ENCODE peak calls at places on chromosomes 3 and 15, in seven cellular contexts. One of them, this sample, is unnamed.

GRCh38 chr15:67730135-67730534 is 95.2 kb upstream of the SKOR1 start:
- DNase-seq in H54: no peak
- DNase-seq in ELR: no peak
- DNase-seq in T-helper 1 cell: no peak
- DNase-seq in substantia nigra: no peak
- DNase-seq in HFFc6: no peak
- DNase-seq in AG08395: no peak
- DNase-seq in this sample: no peak

GRCh38 chr15:77998592-77998991 is 78.9 kb downstream of the TBC1D2B start:
- DNase-seq in H54: no peak
- DNase-seq in ELR: no peak
- DNase-seq in T-helper 1 cell: no peak
- DNase-seq in substantia nigra: no peak
- DNase-seq in HFFc6: no peak
- DNase-seq in AG08395: no peak
- DNase-seq in this sample: no peak

GRCh38 chr15:45185903-45186770 is 1.6 kb downstream of the SHF start:
- DNase-seq in H54: no peak
- DNase-seq in ELR: no peak
- DNase-seq in T-helper 1 cell: no peak
- DNase-seq in substantia nigra: no peak
- DNase-seq in HFFc6: peak
- DNase-seq in AG08395: peak
- DNase-seq in this sample: no peak

GRCh38 chr3:41094351-41094750 is 105.0 kb upstream of the CTNNB1 start:
- DNase-seq in H54: no peak
- DNase-seq in ELR: no peak
- DNase-seq in T-helper 1 cell: no peak
- DNase-seq in substantia nigra: no peak
- DNase-seq in HFFc6: no peak
- DNase-seq in AG08395: no peak
- DNase-seq in this sample: no peak

GRCh38 chr15:74635228-74635627 is 19.6 kb downstream of the CLK3 start:
- DNase-seq in H54: peak
- DNase-seq in ELR: peak
- DNase-seq in T-helper 1 cell: peak
- DNase-seq in substantia nigra: peak
- DNase-seq in HFFc6: peak
- DNase-seq in AG08395: peak
- DNase-seq in this sample: peak

GRCh38 chr3:152458725-152459515 is 190.2 kb downstream of the MBNL1 start:
- DNase-seq in H54: no peak
- DNase-seq in ELR: no peak
- DNase-seq in T-helper 1 cell: no peak
- DNase-seq in substantia nigra: no peak
- DNase-seq in HFFc6: no peak
- DNase-seq in AG08395: no peak
- DNase-seq in this sample: no peak

GRCh38 chr15:38207591-38207990 is 45.0 kb upstream of the SPRED1 start:
- DNase-seq in H54: no peak
- DNase-seq in ELR: peak
- DNase-seq in T-helper 1 cell: no peak
- DNase-seq in substantia nigra: no peak
- DNase-seq in HFFc6: peak
- DNase-seq in AG08395: no peak
- DNase-seq in this sample: no peak

GRCh38 chr3:197458179-197458707 is 97.5 kb downstream of the BDH1 start:
- DNase-seq in H54: peak
- DNase-seq in ELR: peak
- DNase-seq in T-helper 1 cell: peak
- DNase-seq in substantia nigra: no peak
- DNase-seq in HFFc6: no peak
- DNase-seq in AG08395: no peak
- DNase-seq in this sample: no peak

GRCh38 chr3:12983326-12983725 is 89.9 kb downstream of the IQSEC1 start:
- DNase-seq in H54: no peak
- DNase-seq in ELR: no peak
- DNase-seq in T-helper 1 cell: no peak
- DNase-seq in substantia nigra: no peak
- DNase-seq in HFFc6: no peak
- DNase-seq in AG08395: no peak
- DNase-seq in this sample: no peak

GRCh38 chr15:101206173-101206572 is 45.7 kb downstream of the CHSY1 start:
- DNase-seq in H54: no peak
- DNase-seq in ELR: peak
- DNase-seq in T-helper 1 cell: peak
- DNase-seq in substantia nigra: no peak
- DNase-seq in HFFc6: no peak
- DNase-seq in AG08395: peak
- DNase-seq in this sample: no peak

GRCh38 chr15:26954403-26954802 is 16.6 kb upstream of the GABRG3 start:
- DNase-seq in H54: no peak
- DNase-seq in ELR: no peak
- DNase-seq in T-helper 1 cell: no peak
- DNase-seq in substantia nigra: no peak
- DNase-seq in HFFc6: no peak
- DNase-seq in AG08395: no peak
- DNase-seq in this sample: no peak

GRCh38 chr3:117589454-117589853 is 879.9 kb downstream of the TUSC7 start:
- DNase-seq in H54: no peak
- DNase-seq in ELR: no peak
- DNase-seq in T-helper 1 cell: no peak
- DNase-seq in substantia nigra: no peak
- DNase-seq in HFFc6: no peak
- DNase-seq in AG08395: no peak
- DNase-seq in this sample: no peak

GRCh38 chr3:61955483-61955882 is 394.1 kb downstream of the PTPRG start:
- DNase-seq in H54: no peak
- DNase-seq in ELR: no peak
- DNase-seq in T-helper 1 cell: no peak
- DNase-seq in substantia nigra: no peak
- DNase-seq in HFFc6: no peak
- DNase-seq in AG08395: no peak
- DNase-seq in this sample: no peak

GRCh38 chr3:100900671-100901070 is 92.5 kb downstream of the ABI3BP start:
- DNase-seq in H54: no peak
- DNase-seq in ELR: peak
- DNase-seq in T-helper 1 cell: no peak
- DNase-seq in substantia nigra: no peak
- DNase-seq in HFFc6: no peak
- DNase-seq in AG08395: no peak
- DNase-seq in this sample: no peak

GRCh38 chr3:141426404-141427034 is 58.2 kb downstream of the ZBTB38 start:
- DNase-seq in H54: no peak
- DNase-seq in ELR: no peak
- DNase-seq in T-helper 1 cell: no peak
- DNase-seq in substantia nigra: peak
- DNase-seq in HFFc6: peak
- DNase-seq in AG08395: peak
- DNase-seq in this sample: no peak

GRCh38 chr3:157142315-157142714 is 17.6 kb downstream of the CCNL1 start:
- DNase-seq in H54: no peak
- DNase-seq in ELR: no peak
- DNase-seq in T-helper 1 cell: no peak
- DNase-seq in substantia nigra: no peak
- DNase-seq in HFFc6: no peak
- DNase-seq in AG08395: no peak
- DNase-seq in this sample: no peak

GRCh38 chr3:35216501-35217266 is 422.6 kb upstream of the ARPP21 start:
- DNase-seq in H54: no peak
- DNase-seq in ELR: no peak
- DNase-seq in T-helper 1 cell: no peak
- DNase-seq in substantia nigra: no peak
- DNase-seq in HFFc6: no peak
- DNase-seq in AG08395: no peak
- DNase-seq in this sample: no peak

GRCh38 chr3:177731644-177732268 is 534.5 kb upstream of the TBL1XR1 start:
- DNase-seq in H54: no peak
- DNase-seq in ELR: peak
- DNase-seq in T-helper 1 cell: no peak
- DNase-seq in substantia nigra: no peak
- DNase-seq in HFFc6: peak
- DNase-seq in AG08395: peak
- DNase-seq in this sample: no peak

GRCh38 chr3:151483961-151484360 is 23.1 kb upstream of the IGSF10 start:
- DNase-seq in H54: no peak
- DNase-seq in ELR: no peak
- DNase-seq in T-helper 1 cell: no peak
- DNase-seq in substantia nigra: no peak
- DNase-seq in HFFc6: no peak
- DNase-seq in AG08395: no peak
- DNase-seq in this sample: no peak

GRCh38 chr3:88000853-88001252 is 58.0 kb downstream of the CGGBP1 start:
- DNase-seq in H54: no peak
- DNase-seq in ELR: no peak
- DNase-seq in T-helper 1 cell: peak
- DNase-seq in substantia nigra: no peak
- DNase-seq in HFFc6: no peak
- DNase-seq in AG08395: no peak
- DNase-seq in this sample: no peak

GRCh38 chr3:186915808-186916796 is 14.2 kb upstream of the ST6GAL1 start:
- DNase-seq in H54: no peak
- DNase-seq in ELR: no peak
- DNase-seq in T-helper 1 cell: peak
- DNase-seq in substantia nigra: no peak
- DNase-seq in HFFc6: no peak
- DNase-seq in AG08395: no peak
- DNase-seq in this sample: no peak

This sample was measured in T1000.